ENCODE peak calls at places on chromosomes 7 and 10, in six cellular contexts. M is B cell, N is prostate gland, S is fibroblast of pulmonary artery, V is HFFc6, F is AG10803. B is an unnamed sample.

GRCh38 chr7:132077986-132078385 is 498.3 kb downstream of the PLXNA4 start:
- DNase-seq in M (no peak), N (no peak), S (peak; percentile 69), V (no peak), F (peak; percentile 78), B (no peak)

GRCh38 chr7:114659409-114659808 is 244.8 kb downstream of the FOXP2 start:
- DNase-seq in M (no peak), N (no peak), S (no peak), V (no peak), F (no peak), B (no peak)

GRCh38 chr7:53238021-53238605 is 202.7 kb downstream of the POM121L12 start:
- DNase-seq in M (no peak), N (no peak), S (no peak), V (no peak), F (no peak), B (no peak)

GRCh38 chr7:2260820-2261219 is 18.8 kb downstream of the NUDT1 start:
- DNase-seq in M (peak; percentile 22), N (no peak), S (no peak), V (no peak), F (no peak), B (no peak)

GRCh38 chr7:22561895-22562593 is 62.1 kb upstream of the STEAP1B start:
- DNase-seq in M (no peak), N (no peak), S (peak; percentile 50), V (no peak), F (peak; percentile 50), B (peak; percentile 30)

GRCh38 chr7:78134256-78134655 is 335.7 kb downstream of the PHTF2 start:
- DNase-seq in M (no peak), N (no peak), S (peak; percentile 60), V (peak; percentile 96), F (peak; percentile 77), B (peak; percentile 36)

GRCh38 chr7:6623589-6624245 is 8.3 kb downstream of the ZNF853 start:
- DNase-seq in M (peak; percentile 77), N (no peak), S (no peak), V (no peak), F (no peak), B (peak; percentile 69)

GRCh38 chr10:33335800-33336605 is 1.5 kb upstream of the NRP1 start:
- DNase-seq in M (peak; percentile 32), N (peak; percentile 31), S (peak; percentile 67), V (peak; percentile 39), F (peak; percentile 79), B (peak; percentile 32)

GRCh38 chr7:104926905-104927454 is 87.0 kb upstream of the KMT2E start:
- DNase-seq in M (no peak), N (no peak), S (no peak), V (no peak), F (no peak), B (no peak)

GRCh38 chr10:94211187-94211529 is 151.6 kb downstream of the NOC3L start:
- DNase-seq in M (no peak), N (no peak), S (no peak), V (no peak), F (no peak), B (no peak)

GRCh38 chr10:17074548-17074860 is 55.1 kb downstream of the CUBN start:
- DNase-seq in M (no peak), N (no peak), S (peak; percentile 21), V (peak; percentile 56), F (peak; percentile 67), B (no peak)

GRCh38 chr7:502296-502695 is 17.4 kb downstream of the PDGFA start:
- DNase-seq in M (no peak), N (no peak), S (no peak), V (no peak), F (no peak), B (no peak)

GRCh38 chr7:108497082-108497725 is 28.7 kb downstream of the PNPLA8 start:
- DNase-seq in M (peak; percentile 45), N (no peak), S (peak; percentile 75), V (peak; percentile 47), F (peak; percentile 41), B (peak; percentile 44)

GRCh38 chr7:83934118-83934734 is 260.4 kb downstream of the SEMA3A start:
- DNase-seq in M (no peak), N (no peak), S (peak; percentile 12), V (no peak), F (peak; percentile 3), B (no peak)

GRCh38 chr7:1794888-1795542 is 124.9 kb downstream of the ELFN1 start:
- DNase-seq in M (no peak), N (no peak), S (peak; percentile 10), V (no peak), F (no peak), B (no peak)

GRCh38 chr10:11387044-11387443 is 224.4 kb downstream of the USP6NL start:
- DNase-seq in M (no peak), N (no peak), S (no peak), V (no peak), F (no peak), B (no peak)

GRCh38 chr10:6033954-6034353 is 28.2 kb downstream of the IL2RA start:
- DNase-seq in M (no peak), N (no peak), S (no peak), V (peak; percentile 8), F (peak; percentile 68), B (no peak)

GRCh38 chr7:83957333-83957732 is 237.3 kb downstream of the SEMA3A start:
- DNase-seq in M (no peak), N (no peak), S (peak; percentile 80), V (no peak), F (peak; percentile 10), B (no peak)

GRCh38 chr7:151403764-151404163 is 6.1 kb downstream of the WDR86 start:
- DNase-seq in M (peak; percentile 18), N (no peak), S (no peak), V (no peak), F (no peak), B (no peak)

GRCh38 chr10:80122746-80123145 is 9.8 kb upstream of the PLAC9 start:
- DNase-seq in M (no peak), N (no peak), S (peak; percentile 57), V (no peak), F (peak; percentile 85), B (no peak)

GRCh38 chr7:28726563-28726962 is 231.6 kb downstream of the TRIL start:
- DNase-seq in M (no peak), N (no peak), S (no peak), V (no peak), F (no peak), B (no peak)

GRCh38 chr10:72340911-72341310 is 13.8 kb downstream of the DNAJB12 start:
- DNase-seq in M (no peak), N (no peak), S (no peak), V (no peak), F (no peak), B (no peak)

GRCh38 chr7:91826377-91826776 is 54.1 kb downstream of the MTERF1 start:
- DNase-seq in M (no peak), N (no peak), S (no peak), V (peak; percentile 37), F (peak; percentile 31), B (no peak)

GRCh38 chr7:119783799-119784198 is 489.2 kb upstream of the KCND2 start:
- DNase-seq in M (no peak), N (no peak), S (peak; percentile 61), V (no peak), F (no peak), B (no peak)

GRCh38 chr7:96397936-96398596 is 76.2 kb upstream of the SLC25A13 start:
- DNase-seq in M (no peak), N (no peak), S (peak; percentile 7), V (no peak), F (no peak), B (no peak)

GRCh38 chr7:931871-932650 is 22.4 kb downstream of the ADAP1 start:
- DNase-seq in M (no peak), N (no peak), S (no peak), V (no peak), F (no peak), B (no peak)

GRCh38 chr7:99129001-99129400 is 14.9 kb downstream of the SMURF1 start:
- DNase-seq in M (no peak), N (no peak), S (no peak), V (no peak), F (peak; percentile 72), B (no peak)

GRCh38 chr7:149239345-149240143 is at the start of gene ZNF212:
- DNase-seq in M (peak; percentile 97), N (peak; percentile 89), S (peak; percentile 84), V (peak; percentile 88), F (peak; percentile 85), B (peak; percentile 98)
- TF ChIP-seq CTCF in M (peak; percentile 84), N (peak; percentile 68), S (peak; percentile 82), V (peak; percentile 87), F (peak; percentile 77), B (peak; percentile 98)

GRCh38 chr10:86108696-86109095 is 257.9 kb downstream of the GRID1 start:
- DNase-seq in M (no peak), N (no peak), S (no peak), V (no peak), F (no peak), B (no peak)

GRCh38 chr10:86111902-86112301 is 254.7 kb downstream of the GRID1 start:
- DNase-seq in M (no peak), N (no peak), S (no peak), V (no peak), F (no peak), B (no peak)

GRCh38 chr10:86113044-86113443 is 253.6 kb downstream of the GRID1 start:
- DNase-seq in M (no peak), N (no peak), S (no peak), V (no peak), F (no peak), B (no peak)

GRCh38 chr10:86109421-86109820 is 257.2 kb downstream of the GRID1 start:
- DNase-seq in M (no peak), N (no peak), S (no peak), V (no peak), F (no peak), B (no peak)

GRCh38 chr10:86110156-86110786 is 256.3 kb downstream of the GRID1 start:
- DNase-seq in M (no peak), N (no peak), S (no peak), V (no peak), F (no peak), B (no peak)
- TF ChIP-seq CTCF in M (no peak), N (no peak), S (no peak), V (no peak), F (peak; percentile 9), B (peak; percentile 56)

GRCh38 chr10:869171-869570 is 62.3 kb downstream of the LARP4B start:
- DNase-seq in M (no peak), N (no peak), S (no peak), V (no peak), F (no peak), B (no peak)

GRCh38 chr10:865924-866576 is 65.5 kb downstream of the LARP4B start:
- DNase-seq in M (no peak), N (no peak), S (no peak), V (no peak), F (no peak), B (no peak)

GRCh38 chr10:867807-868206 is 63.7 kb downstream of the LARP4B start:
- DNase-seq in M (no peak), N (no peak), S (no peak), V (no peak), F (no peak), B (no peak)

GRCh38 chr10:865257-865656 is 66.2 kb downstream of the LARP4B start:
- DNase-seq in M (no peak), N (no peak), S (no peak), V (no peak), F (no peak), B (no peak)

GRCh38 chr10:866577-866941 is 64.9 kb downstream of the LARP4B start:
- DNase-seq in M (no peak), N (no peak), S (no peak), V (no peak), F (no peak), B (no peak)
- TF ChIP-seq CTCF in M (no peak), N (no peak), S (no peak), V (no peak), F (no peak), B (no peak)

GRCh38 chr10:47403401-47404318 is 19.6 kb upstream of the ZNF488 start:
- DNase-seq in M (no peak), N (no peak), S (peak; percentile 39), V (no peak), F (peak; percentile 25), B (no peak)
- TF ChIP-seq CTCF in M (no peak), N (no peak), S (no peak), V (peak; percentile 42), F (no peak), B (no peak)

B was measured in GM20000.